ENCODE peak calls at places on chromosomes 2 and 18, in ten cellular contexts. O is progenitor cell of endocrine pancreas; Y is CD8-positive, alpha-beta T cell; V is AG09319; C is K562; J is fibroblast of mammary gland; H is breast epithelium; E is endothelial cell; X is neural progenitor cell; I is omental fat pad. K is an unnamed sample.

GRCh38 chr2:241895732-241896641 is 26.5 kb downstream of the RTP5 start:
- DNase-seq in O (no peak), Y (no peak), V (no peak), C (no peak), J (peak), H (peak), E (peak), X (no peak), I (no peak), K (peak)

GRCh38 chr2:101253713-101254085 is 1.0 kb downstream of the CNOT11 start:
- DNase-seq in O (no peak), Y (no peak), V (no peak), C (no peak), J (peak), H (no peak), E (no peak), X (peak), I (no peak), K (no peak)

GRCh38 chr2:108982259-108982679 is 6.8 kb downstream of the EDAR start:
- DNase-seq in O (no peak), Y (no peak), V (no peak), C (no peak), J (no peak), H (no peak), E (no peak), X (no peak), I (no peak), K (no peak)

GRCh38 chr18:33914399-33914798 is 310.3 kb downstream of the NOL4 start:
- DNase-seq in O (no peak), Y (no peak), V (no peak), C (no peak), J (peak), H (no peak), E (no peak), X (no peak), I (no peak), K (no peak)

GRCh38 chr2:175847128-175847527 is 154.9 kb downstream of the LNPK start:
- DNase-seq in O (no peak), Y (no peak), V (no peak), C (no peak), J (peak), H (no peak), E (no peak), X (no peak), I (no peak), K (no peak)

GRCh38 chr2:227295806-227296205 is 29.2 kb upstream of the MFF start:
- DNase-seq in O (no peak), Y (no peak), V (no peak), C (no peak), J (no peak), H (no peak), E (no peak), X (no peak), I (no peak), K (no peak)

GRCh38 chr18:47680488-47680887 is 250.0 kb downstream of the SMAD2 start:
- DNase-seq in O (no peak), Y (no peak), V (no peak), C (no peak), J (no peak), H (no peak), E (no peak), X (no peak), I (no peak), K (no peak)

GRCh38 chr2:107064750-107065149 is 178.8 kb upstream of the ST6GAL2 start:
- DNase-seq in O (no peak), Y (no peak), V (no peak), C (no peak), J (no peak), H (no peak), E (no peak), X (no peak), I (no peak), K (no peak)

GRCh38 chr2:28398101-28398834 is 5.6 kb downstream of the FOSL2 start:
- DNase-seq in O (no peak), Y (no peak), V (no peak), C (no peak), J (peak), H (no peak), E (no peak), X (no peak), I (peak), K (no peak)

GRCh38 chr2:237242091-237242536 is 156.4 kb downstream of the COPS8 start:
- DNase-seq in O (no peak), Y (no peak), V (no peak), C (no peak), J (peak), H (no peak), E (no peak), X (no peak), I (no peak), K (no peak)

GRCh38 chr2:84865181-84865783 is 15.6 kb downstream of the TRABD2A start:
- DNase-seq in O (no peak), Y (no peak), V (no peak), C (no peak), J (peak), H (no peak), E (no peak), X (no peak), I (no peak), K (no peak)

GRCh38 chr2:197707316-197708213 is 2.4 kb downstream of the MARS2 start:
- DNase-seq in O (no peak), Y (no peak), V (no peak), C (no peak), J (peak), H (no peak), E (no peak), X (peak), I (no peak), K (no peak)

GRCh38 chr2:227834423-227834822 is 20.8 kb downstream of the CCL20 start:
- DNase-seq in O (no peak), Y (no peak), V (no peak), C (no peak), J (peak), H (no peak), E (no peak), X (no peak), I (no peak), K (no peak)

GRCh38 chr2:223501604-223502003 is 100.6 kb downstream of the SCG2 start:
- DNase-seq in O (no peak), Y (no peak), V (no peak), C (no peak), J (no peak), H (no peak), E (no peak), X (no peak), I (no peak), K (no peak)

GRCh38 chr2:65634304-65634703 is 201.9 kb upstream of the SPRED2 start:
- DNase-seq in O (no peak), Y (no peak), V (no peak), C (no peak), J (no peak), H (no peak), E (no peak), X (no peak), I (no peak), K (no peak)

GRCh38 chr18:23689031-23689615 is at the start of gene LAMA3:
- DNase-seq in O (peak), Y (peak), V (peak), C (no peak), J (peak), H (peak), E (peak), X (peak), I (no peak), K (peak)
- TF ChIP-seq CTCF in O (no peak), Y (no peak), V (peak), C (no peak), J (no peak), H (no peak), E (no peak), X (peak), I (no peak), K (no peak)

DNA sequence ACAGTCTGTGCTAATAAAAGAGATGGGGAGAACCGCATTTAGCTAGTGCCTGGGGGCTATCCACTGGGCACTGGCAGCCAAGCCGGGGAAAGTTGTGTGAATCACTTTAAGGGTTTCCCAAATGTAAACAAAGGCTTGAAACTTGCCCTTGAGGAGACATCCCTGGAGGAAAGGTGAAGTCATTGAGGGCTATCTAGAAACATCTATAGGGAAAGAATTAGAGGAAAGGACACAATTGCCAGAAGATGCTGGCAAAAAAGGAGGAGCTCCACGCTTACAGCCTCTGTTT is 8.9 kb upstream of the EFHD1 start:
- DNase-seq in O (no peak), Y (no peak), V (no peak), C (no peak), J (no peak), H (no peak), E (no peak), X (no peak), I (no peak), K (no peak)
- TF ChIP-seq CTCF in O (no peak), Y (no peak), V (no peak), C (no peak), J (no peak), H (no peak), E (no peak), X (no peak), I (no peak), K (no peak)

DNA sequence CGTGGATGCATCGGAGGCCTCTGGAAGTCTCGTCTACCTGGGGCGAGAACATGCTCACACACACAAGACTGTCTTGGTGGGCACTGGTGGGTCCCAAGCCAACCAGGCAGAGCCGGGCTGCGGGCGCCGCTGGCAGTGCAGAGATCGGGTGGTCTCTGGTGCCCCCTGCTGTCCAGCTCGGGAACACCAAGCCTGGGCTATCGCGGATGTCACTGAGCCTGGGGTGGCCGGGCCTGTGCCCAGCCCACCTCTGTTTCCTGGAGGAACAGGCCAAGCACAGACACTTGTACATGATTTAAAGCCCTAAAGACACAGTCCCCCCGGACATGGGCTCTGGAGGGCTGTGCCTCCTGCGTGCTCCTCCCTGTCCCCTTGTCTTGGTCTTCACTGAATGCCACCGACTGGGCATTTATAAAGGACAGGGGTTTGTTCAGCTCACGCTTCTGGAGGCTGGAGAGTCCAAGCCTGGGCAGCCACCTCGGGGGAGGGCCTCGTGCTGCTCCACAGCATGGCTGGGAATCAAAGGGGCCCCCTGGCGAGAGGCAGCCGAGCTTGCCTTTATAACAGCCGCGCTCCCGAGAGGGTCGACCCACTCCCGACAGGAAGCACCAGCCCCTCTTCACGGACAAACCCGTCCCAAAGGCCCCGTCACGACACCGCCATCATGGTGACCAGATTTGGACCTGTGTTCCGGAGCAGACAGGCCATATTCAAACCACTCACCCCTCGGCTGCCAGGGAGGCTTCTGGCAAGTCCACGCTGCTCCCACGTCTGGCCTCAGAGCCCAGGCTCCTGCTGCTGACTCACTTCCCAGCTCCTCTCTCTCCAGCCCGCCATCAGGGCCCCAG is 3.6 kb upstream of the OTOS start:
- DNase-seq in O (peak), Y (peak), V (no peak), C (peak), J (peak), H (peak), E (peak), X (peak), I (peak), K (peak)
- TF ChIP-seq CTCF in O (peak), Y (peak), V (peak), C (peak), J (peak), H (peak), E (peak), X (peak), I (peak), K (peak)

DNA sequence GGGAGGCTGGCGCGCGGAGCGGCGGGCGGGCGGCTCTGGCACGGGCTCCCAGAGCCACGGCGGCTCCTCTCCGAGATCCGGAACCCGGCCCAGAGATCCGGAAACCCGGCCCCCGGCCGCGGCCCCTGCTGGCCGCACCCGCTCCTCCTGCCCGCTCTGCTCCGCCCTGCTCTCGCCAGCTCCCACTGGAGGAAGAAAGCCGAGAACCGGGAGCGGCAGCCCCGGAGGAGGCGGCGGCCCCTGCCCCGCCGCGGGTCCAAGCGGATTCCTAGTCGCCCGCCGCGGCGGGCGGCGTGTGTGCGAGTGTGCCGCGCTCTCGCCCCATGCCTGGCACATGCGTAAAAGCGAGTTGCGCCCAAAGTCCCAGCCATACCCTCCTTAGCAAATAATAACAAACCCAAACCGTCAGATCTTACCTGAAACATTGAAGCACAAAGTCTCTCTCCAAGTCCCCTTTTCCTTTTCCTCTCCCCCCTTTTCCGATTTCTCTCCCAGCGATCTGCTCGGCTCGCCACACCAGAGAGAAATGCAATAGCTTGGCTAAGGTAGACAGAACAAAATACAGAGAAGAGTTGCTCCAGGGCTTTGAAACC is 108.7 kb upstream of the KCTD1 start:
- DNase-seq in O (peak), Y (no peak), V (peak), C (no peak), J (peak), H (peak), E (peak), X (peak), I (peak), K (peak)
- TF ChIP-seq CTCF in O (peak), Y (no peak), V (peak), C (no peak), J (no peak), H (peak), E (peak), X (no peak), I (no peak), K (peak)

GRCh38 chr2:112584134-112584890 is at the start of gene CHCHD5:
- DNase-seq in O (peak), Y (peak), V (peak), C (peak), J (peak), H (peak), E (peak), X (peak), I (peak), K (peak)
- TF ChIP-seq CTCF in O (peak), Y (no peak), V (no peak), C (peak), J (no peak), H (no peak), E (no peak), X (peak), I (no peak), K (peak)

DNA sequence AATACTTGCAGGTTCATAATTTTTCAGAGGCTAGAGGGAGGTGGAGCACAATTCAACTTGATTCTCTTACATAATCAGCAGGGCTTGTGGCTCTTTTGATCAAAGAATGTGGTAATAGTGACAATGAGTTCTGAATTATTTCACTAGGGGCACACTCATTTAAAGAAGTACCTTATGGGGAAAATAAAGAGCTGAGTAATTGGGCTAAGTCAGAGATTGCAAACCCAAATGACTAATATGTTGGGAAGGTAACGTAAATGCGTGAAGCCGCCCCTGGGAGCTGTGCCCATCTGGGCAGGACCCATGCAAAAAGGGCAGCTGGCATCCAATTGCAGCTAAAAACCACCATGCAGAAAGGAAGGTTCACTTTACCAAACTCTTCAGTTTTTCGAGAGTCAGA is 35.3 kb downstream of the NCKAP5 start:
- DNase-seq in O (no peak), Y (no peak), V (no peak), C (no peak), J (peak), H (no peak), E (no peak), X (no peak), I (no peak), K (no peak)
- TF ChIP-seq CTCF in O (no peak), Y (no peak), V (no peak), C (no peak), J (no peak), H (no peak), E (no peak), X (no peak), I (no peak), K (no peak)

DNA sequence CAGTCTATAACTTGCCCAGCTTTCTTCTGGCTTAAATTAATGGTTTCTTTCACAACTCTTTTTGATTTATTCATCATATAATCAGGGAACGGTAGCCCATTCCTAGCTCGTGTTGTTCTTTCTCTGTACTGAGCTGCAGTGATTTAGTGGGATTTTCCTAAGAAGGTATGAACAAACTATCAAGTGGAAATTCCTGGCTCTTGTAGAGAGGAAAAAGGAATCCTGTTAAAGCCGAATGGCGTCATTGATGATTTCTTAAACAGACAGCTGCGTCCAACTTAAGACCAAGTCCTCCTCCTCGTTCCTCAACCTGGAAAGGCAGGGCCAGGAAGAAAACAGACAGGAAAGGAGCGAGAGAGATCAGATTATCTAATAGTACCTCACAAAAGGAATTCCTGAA is 69.2 kb upstream of the CABLES1 start:
- DNase-seq in O (no peak), Y (no peak), V (no peak), C (no peak), J (peak), H (no peak), E (no peak), X (no peak), I (no peak), K (no peak)
- TF ChIP-seq CTCF in O (no peak), Y (no peak), V (no peak), C (no peak), J (no peak), H (no peak), E (no peak), X (no peak), I (no peak), K (no peak)

GRCh38 chr2:7672027-7672684 is 754.9 kb downstream of the RNF144A start:
- DNase-seq in O (peak), Y (peak), V (no peak), C (peak), J (peak), H (no peak), E (peak), X (peak), I (no peak), K (peak)
- TF ChIP-seq CTCF in O (peak), Y (peak), V (peak), C (peak), J (peak), H (peak), E (peak), X (peak), I (no peak), K (peak)